ENCODE peak calls at places on chromosomes 6 and 20, in eight cellular contexts. One of them, this sample, is unnamed. For H3K36me3, the result is how much of the 10 kb centered on the place peaks cover.

GRCh38 chr20:19661717-19662637 is 96.1 kb upstream of the RIN2 start:
- DNase-seq in CD8-positive, alpha-beta T cell: no peak
- DNase-seq in GM23338: peak
- DNase-seq in WERI-Rb-1: peak
- DNase-seq in right atrium auricular region: peak
- DNase-seq in body of pancreas: peak
- DNase-seq in uterus: peak
- DNase-seq in brain microvascular endothelial cell: peak
- DNase-seq in this sample: peak

GRCh38 chr20:2402271-2402980 is 21.7 kb downstream of the TGM6 start:
- DNase-seq in CD8-positive, alpha-beta T cell: no peak
- DNase-seq in GM23338: peak
- DNase-seq in WERI-Rb-1: no peak
- DNase-seq in right atrium auricular region: peak
- DNase-seq in body of pancreas: peak
- DNase-seq in uterus: no peak
- DNase-seq in brain microvascular endothelial cell: peak
- DNase-seq in this sample: no peak

GRCh38 chr20:61173966-61174725 is 77.9 kb upstream of the CDH4 start:
- DNase-seq in CD8-positive, alpha-beta T cell: no peak
- DNase-seq in GM23338: no peak
- DNase-seq in WERI-Rb-1: no peak
- DNase-seq in right atrium auricular region: no peak
- DNase-seq in body of pancreas: no peak
- DNase-seq in uterus: no peak
- DNase-seq in brain microvascular endothelial cell: no peak
- DNase-seq in this sample: no peak

GRCh38 chr6:54173084-54173483 is 61.8 kb downstream of the MLIP start:
- DNase-seq in CD8-positive, alpha-beta T cell: no peak
- DNase-seq in GM23338: no peak
- DNase-seq in WERI-Rb-1: no peak
- DNase-seq in right atrium auricular region: no peak
- DNase-seq in body of pancreas: no peak
- DNase-seq in uterus: no peak
- DNase-seq in brain microvascular endothelial cell: no peak
- DNase-seq in this sample: no peak

GRCh38 chr6:20497200-20497820 is 36.9 kb upstream of the CDKAL1 start:
- DNase-seq in CD8-positive, alpha-beta T cell: no peak
- DNase-seq in GM23338: no peak
- DNase-seq in WERI-Rb-1: no peak
- DNase-seq in right atrium auricular region: no peak
- DNase-seq in body of pancreas: no peak
- DNase-seq in uterus: no peak
- DNase-seq in brain microvascular endothelial cell: peak
- DNase-seq in this sample: no peak

GRCh38 chr6:150894935-150895686 is 29.6 kb downstream of the MTHFD1L start:
- DNase-seq in CD8-positive, alpha-beta T cell: no peak
- DNase-seq in GM23338: no peak
- DNase-seq in WERI-Rb-1: no peak
- DNase-seq in right atrium auricular region: peak
- DNase-seq in body of pancreas: no peak
- DNase-seq in uterus: no peak
- DNase-seq in brain microvascular endothelial cell: peak
- DNase-seq in this sample: no peak

GRCh38 chr6:90083891-90084290 is 189.6 kb downstream of the GJA10 start:
- DNase-seq in CD8-positive, alpha-beta T cell: peak
- DNase-seq in GM23338: no peak
- DNase-seq in WERI-Rb-1: no peak
- DNase-seq in right atrium auricular region: no peak
- DNase-seq in body of pancreas: no peak
- DNase-seq in uterus: no peak
- DNase-seq in brain microvascular endothelial cell: no peak
- DNase-seq in this sample: no peak

GRCh38 chr6:34792605-34793500 is 970 bp downstream of the BLTP3A start:
- DNase-seq in CD8-positive, alpha-beta T cell: no peak
- DNase-seq in GM23338: peak
- DNase-seq in WERI-Rb-1: peak
- DNase-seq in right atrium auricular region: peak
- DNase-seq in body of pancreas: peak
- DNase-seq in uterus: peak
- DNase-seq in brain microvascular endothelial cell: peak
- DNase-seq in this sample: no peak

GRCh38 chr6:42417641-42418112 is 34.0 kb downstream of the TRERF1 start:
- DNase-seq in CD8-positive, alpha-beta T cell: peak
- DNase-seq in GM23338: no peak
- DNase-seq in WERI-Rb-1: no peak
- DNase-seq in right atrium auricular region: no peak
- DNase-seq in body of pancreas: no peak
- DNase-seq in uterus: no peak
- DNase-seq in brain microvascular endothelial cell: no peak
- DNase-seq in this sample: no peak

GRCh38 chr6:105794870-105795269 is 291.3 kb upstream of the PRDM1 start:
- DNase-seq in CD8-positive, alpha-beta T cell: no peak
- DNase-seq in GM23338: no peak
- DNase-seq in WERI-Rb-1: no peak
- DNase-seq in right atrium auricular region: no peak
- DNase-seq in body of pancreas: no peak
- DNase-seq in uterus: no peak
- DNase-seq in brain microvascular endothelial cell: no peak
- DNase-seq in this sample: no peak

GRCh38 chr20:4216142-4216735 is 200.9 kb upstream of the RNF24 start:
- DNase-seq in CD8-positive, alpha-beta T cell: no peak
- DNase-seq in GM23338: no peak
- DNase-seq in WERI-Rb-1: no peak
- DNase-seq in right atrium auricular region: no peak
- DNase-seq in body of pancreas: no peak
- DNase-seq in uterus: no peak
- DNase-seq in brain microvascular endothelial cell: no peak
- DNase-seq in this sample: no peak

GRCh38 chr6:149830731-149831379 is 33.3 kb downstream of the LRP11 start:
- DNase-seq in CD8-positive, alpha-beta T cell: no peak
- DNase-seq in GM23338: no peak
- DNase-seq in WERI-Rb-1: no peak
- DNase-seq in right atrium auricular region: no peak
- DNase-seq in body of pancreas: no peak
- DNase-seq in uterus: no peak
- DNase-seq in brain microvascular endothelial cell: peak
- DNase-seq in this sample: no peak

GRCh38 chr6:105607624-105608392 is 204.9 kb upstream of the PREP start:
- DNase-seq in CD8-positive, alpha-beta T cell: no peak
- DNase-seq in GM23338: no peak
- DNase-seq in WERI-Rb-1: no peak
- DNase-seq in right atrium auricular region: no peak
- DNase-seq in body of pancreas: no peak
- DNase-seq in uterus: no peak
- DNase-seq in brain microvascular endothelial cell: no peak
- DNase-seq in this sample: no peak

GRCh38 chr6:31655349-31656237 is at the start of gene APOM:
- DNase-seq in CD8-positive, alpha-beta T cell: no peak
- DNase-seq in GM23338: no peak
- DNase-seq in WERI-Rb-1: no peak
- DNase-seq in right atrium auricular region: no peak
- DNase-seq in body of pancreas: no peak
- DNase-seq in uterus: no peak
- DNase-seq in brain microvascular endothelial cell: no peak
- DNase-seq in this sample: no peak

GRCh38 chr6:47897233-47897632 is 115.4 kb downstream of the OPN5 start:
- DNase-seq in CD8-positive, alpha-beta T cell: no peak
- DNase-seq in GM23338: no peak
- DNase-seq in WERI-Rb-1: no peak
- DNase-seq in right atrium auricular region: no peak
- DNase-seq in body of pancreas: no peak
- DNase-seq in uterus: no peak
- DNase-seq in brain microvascular endothelial cell: no peak
- DNase-seq in this sample: no peak

GRCh38 chr6:136963259-136963658 is 41.2 kb downstream of the SLC35D3 start:
- DNase-seq in CD8-positive, alpha-beta T cell: no peak
- DNase-seq in GM23338: no peak
- DNase-seq in WERI-Rb-1: no peak
- DNase-seq in right atrium auricular region: no peak
- DNase-seq in body of pancreas: no peak
- DNase-seq in uterus: no peak
- DNase-seq in brain microvascular endothelial cell: no peak
- DNase-seq in this sample: no peak

GRCh38 chr20:57266251-57267157 is at the start of gene BMP7:
- DNase-seq in CD8-positive, alpha-beta T cell: no peak
- DNase-seq in GM23338: peak
- DNase-seq in WERI-Rb-1: peak
- DNase-seq in right atrium auricular region: no peak
- DNase-seq in body of pancreas: no peak
- DNase-seq in uterus: no peak
- DNase-seq in brain microvascular endothelial cell: no peak
- DNase-seq in this sample: no peak

GRCh38 chr20:60053125-60053812 is 95.0 kb downstream of the CDH26 start:
- DNase-seq in CD8-positive, alpha-beta T cell: no peak
- DNase-seq in GM23338: no peak
- DNase-seq in WERI-Rb-1: no peak
- DNase-seq in right atrium auricular region: peak
- DNase-seq in body of pancreas: no peak
- DNase-seq in uterus: no peak
- DNase-seq in brain microvascular endothelial cell: no peak
- DNase-seq in this sample: no peak
- H3K36me3 ChIP-seq in CD8-positive, alpha-beta T cell: under half
- H3K36me3 ChIP-seq in GM23338: under half
- H3K36me3 ChIP-seq in WERI-Rb-1: under half
- H3K36me3 ChIP-seq in right atrium auricular region: under half
- H3K36me3 ChIP-seq in body of pancreas: under half
- H3K36me3 ChIP-seq in uterus: under half
- H3K36me3 ChIP-seq in brain microvascular endothelial cell: under half
- H3K36me3 ChIP-seq in this sample: under half

GRCh38 chr6:27592481-27593199 is 119.7 kb upstream of the ZNF184 start:
- DNase-seq in CD8-positive, alpha-beta T cell: no peak
- DNase-seq in GM23338: peak
- DNase-seq in WERI-Rb-1: peak
- DNase-seq in right atrium auricular region: no peak
- DNase-seq in body of pancreas: no peak
- DNase-seq in uterus: no peak
- DNase-seq in brain microvascular endothelial cell: peak
- DNase-seq in this sample: no peak
- TF ChIP-seq CTCF in CD8-positive, alpha-beta T cell: no peak
- TF ChIP-seq CTCF in GM23338: no peak
- TF ChIP-seq CTCF in WERI-Rb-1: no peak
- TF ChIP-seq CTCF in right atrium auricular region: no peak
- TF ChIP-seq CTCF in body of pancreas: no peak
- TF ChIP-seq CTCF in uterus: no peak
- TF ChIP-seq CTCF in brain microvascular endothelial cell: no peak
- TF ChIP-seq CTCF in this sample: no peak

GRCh38 chr6:168903638-168904345 is 349.9 kb downstream of the THBS2 start:
- DNase-seq in CD8-positive, alpha-beta T cell: no peak
- DNase-seq in GM23338: no peak
- DNase-seq in WERI-Rb-1: no peak
- DNase-seq in right atrium auricular region: no peak
- DNase-seq in body of pancreas: no peak
- DNase-seq in uterus: no peak
- DNase-seq in brain microvascular endothelial cell: no peak
- DNase-seq in this sample: no peak

GRCh38 chr6:168906251-168906845 is 347.3 kb downstream of the THBS2 start:
- DNase-seq in CD8-positive, alpha-beta T cell: no peak
- DNase-seq in GM23338: no peak
- DNase-seq in WERI-Rb-1: no peak
- DNase-seq in right atrium auricular region: no peak
- DNase-seq in body of pancreas: peak
- DNase-seq in uterus: no peak
- DNase-seq in brain microvascular endothelial cell: no peak
- DNase-seq in this sample: no peak

GRCh38 chr6:168908887-168909286 is 344.8 kb downstream of the THBS2 start:
- DNase-seq in CD8-positive, alpha-beta T cell: no peak
- DNase-seq in GM23338: no peak
- DNase-seq in WERI-Rb-1: no peak
- DNase-seq in right atrium auricular region: no peak
- DNase-seq in body of pancreas: no peak
- DNase-seq in uterus: no peak
- DNase-seq in brain microvascular endothelial cell: peak
- DNase-seq in this sample: no peak

GRCh38 chr6:168908166-168908565 is 345.5 kb downstream of the THBS2 start:
- DNase-seq in CD8-positive, alpha-beta T cell: no peak
- DNase-seq in GM23338: no peak
- DNase-seq in WERI-Rb-1: no peak
- DNase-seq in right atrium auricular region: no peak
- DNase-seq in body of pancreas: no peak
- DNase-seq in uterus: no peak
- DNase-seq in brain microvascular endothelial cell: peak
- DNase-seq in this sample: no peak

GRCh38 chr6:168905451-168906090 is 348.1 kb downstream of the THBS2 start:
- DNase-seq in CD8-positive, alpha-beta T cell: peak
- DNase-seq in GM23338: no peak
- DNase-seq in WERI-Rb-1: no peak
- DNase-seq in right atrium auricular region: no peak
- DNase-seq in body of pancreas: peak
- DNase-seq in uterus: no peak
- DNase-seq in brain microvascular endothelial cell: no peak
- DNase-seq in this sample: no peak
- H3K4me3 ChIP-seq in CD8-positive, alpha-beta T cell: no peak
- H3K4me3 ChIP-seq in GM23338: no peak
- H3K4me3 ChIP-seq in WERI-Rb-1: no peak
- H3K4me3 ChIP-seq in right atrium auricular region: no peak
- H3K4me3 ChIP-seq in body of pancreas: no peak
- H3K4me3 ChIP-seq in uterus: no peak
- H3K4me3 ChIP-seq in brain microvascular endothelial cell: no peak
- H3K4me3 ChIP-seq in this sample: no peak

GRCh38 chr20:31701591-31701990 is 21.1 kb downstream of the BCL2L1 start:
- DNase-seq in CD8-positive, alpha-beta T cell: no peak
- DNase-seq in GM23338: no peak
- DNase-seq in WERI-Rb-1: no peak
- DNase-seq in right atrium auricular region: no peak
- DNase-seq in body of pancreas: no peak
- DNase-seq in uterus: no peak
- DNase-seq in brain microvascular endothelial cell: no peak
- DNase-seq in this sample: no peak
- H3K36me3 ChIP-seq in CD8-positive, alpha-beta T cell: under half
- H3K36me3 ChIP-seq in GM23338: under half
- H3K36me3 ChIP-seq in WERI-Rb-1: half or more
- H3K36me3 ChIP-seq in right atrium auricular region: under half
- H3K36me3 ChIP-seq in body of pancreas: under half
- H3K36me3 ChIP-seq in uterus: under half
- H3K36me3 ChIP-seq in brain microvascular endothelial cell: under half
- H3K36me3 ChIP-seq in this sample: under half

DNA sequence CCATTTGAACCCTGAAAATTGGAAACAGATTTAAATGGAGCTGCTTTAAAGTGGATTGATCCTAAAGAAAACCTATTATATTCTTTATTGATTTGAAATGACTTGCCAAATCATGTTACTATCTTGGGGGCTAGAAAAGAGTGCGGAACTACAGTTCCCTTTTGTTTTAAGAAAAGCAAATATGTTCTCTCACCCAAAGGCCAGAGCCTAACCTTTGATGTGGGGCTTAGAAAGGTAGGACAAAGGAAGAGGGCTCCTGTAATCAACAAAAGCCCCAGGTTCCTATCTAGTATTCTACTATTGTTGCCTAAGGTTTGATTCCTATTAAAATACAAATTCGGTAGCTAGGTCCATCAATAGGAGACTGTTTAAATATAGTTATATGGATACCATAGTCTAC is 100.8 kb upstream of the BEND6 start:
- DNase-seq in CD8-positive, alpha-beta T cell: no peak
- DNase-seq in GM23338: no peak
- DNase-seq in WERI-Rb-1: no peak
- DNase-seq in right atrium auricular region: no peak
- DNase-seq in body of pancreas: no peak
- DNase-seq in uterus: no peak
- DNase-seq in brain microvascular endothelial cell: no peak
- DNase-seq in this sample: no peak
- TF ChIP-seq CTCF in CD8-positive, alpha-beta T cell: no peak
- TF ChIP-seq CTCF in GM23338: no peak
- TF ChIP-seq CTCF in WERI-Rb-1: no peak
- TF ChIP-seq CTCF in right atrium auricular region: no peak
- TF ChIP-seq CTCF in body of pancreas: no peak
- TF ChIP-seq CTCF in uterus: no peak
- TF ChIP-seq CTCF in brain microvascular endothelial cell: no peak
- TF ChIP-seq CTCF in this sample: no peak

This sample was measured in left lung.